ENCODE peak calls at places on chromosome 9, in six cellular contexts. F is cardiac muscle cell; K is hepatocyte; J is stimulated activated CD8-positive, alpha-beta memory T cell treated with anti-CD3 and anti-CD28 coated beads, Interleukin-2, amount 100 ng/mL, for 1 hour; M is activated gamma-delta T cell treated with anti-CD3 and anti-CD28 coated beads, Interleukin-2, amount 50 U/mL, for 16 hours; D is stimulated activated naive CD8-positive, alpha-beta T cell treated with anti-CD3 and anti-CD28 coated beads, Interleukin-15, Interleukin-2, amounts not matched to agents 100 U/mL and 50 U/mL, for 24 hours. S is an unnamed sample.

GRCh38 chr9:134379774-134380431 is 53.6 kb downstream of the RXRA start:
- DNase-seq in F (no peak), K (no peak), J (no peak), M (no peak), D (no peak), S (no peak)

GRCh38 chr9:97632406-97632991 is 669 bp downstream of the TSTD2 start:
- DNase-seq in F (peak; percentile 86), K (peak; percentile 78), J (no peak), M (no peak), D (peak; percentile 34), S (no peak)

GRCh38 chr9:108869092-108869725 is 7.1 kb downstream of the ACTL7A start:
- DNase-seq in F (peak; percentile 19), K (peak; percentile 64), J (no peak), M (no peak), D (no peak), S (no peak)

GRCh38 chr9:36136277-36136893 is at the start of gene GLIPR2:
- DNase-seq in F (peak; percentile 79), K (peak; percentile 82), J (peak; percentile 68), M (peak; percentile 67), D (peak; percentile 83), S (peak; percentile 42)

GRCh38 chr9:38339087-38339486 is 53.4 kb upstream of the ALDH1B1 start:
- DNase-seq in F (peak; percentile 70), K (no peak), J (no peak), M (no peak), D (no peak), S (peak; percentile 50)

GRCh38 chr9:137670391-137671195 is 51.8 kb downstream of the EHMT1 start:
- DNase-seq in F (no peak), K (peak; percentile 79), J (no peak), M (no peak), D (no peak), S (no peak)

GRCh38 chr9:129264388-129264787 is 86.3 kb upstream of the IER5L start:
- DNase-seq in F (no peak), K (no peak), J (no peak), M (no peak), D (no peak), S (no peak)

GRCh38 chr9:68832101-68832500 is 127.1 kb downstream of the PIP5K1B start:
- DNase-seq in F (no peak), K (no peak), J (no peak), M (no peak), D (no peak), S (no peak)

GRCh38 chr9:37037137-37037743 is 3.2 kb upstream of the PAX5 start:
- DNase-seq in F (no peak), K (no peak), J (no peak), M (no peak), D (no peak), S (no peak)

GRCh38 chr9:91900057-91900816 is 49.8 kb downstream of the ROR2 start:
- DNase-seq in F (peak; percentile 45), K (peak; percentile 52), J (no peak), M (no peak), D (no peak), S (no peak)

GRCh38 chr9:113853333-113853732 is 22.8 kb upstream of the ZNF618 start:
- DNase-seq in F (peak; percentile 15), K (no peak), J (no peak), M (no peak), D (no peak), S (no peak)

GRCh38 chr9:79254900-79255651 is 316.7 kb upstream of the TLE4 start:
- DNase-seq in F (peak; percentile 24), K (no peak), J (no peak), M (no peak), D (no peak), S (no peak)

GRCh38 chr9:119698535-119698934 is 329.3 kb upstream of the BRINP1 start:
- DNase-seq in F (no peak), K (no peak), J (no peak), M (no peak), D (no peak), S (no peak)

GRCh38 chr9:14692918-14693861 is at the start of gene ZDHHC21:
- DNase-seq in F (peak; percentile 72), K (peak; percentile 77), J (peak; percentile 16), M (peak; percentile 18), D (peak; percentile 72), S (no peak)

GRCh38 chr9:93709600-93710369 is 133.4 kb downstream of the PHF2 start:
- DNase-seq in F (peak; percentile 9), K (no peak), J (no peak), M (no peak), D (no peak), S (no peak)

GRCh38 chr9:84955971-84956370 is 286.4 kb downstream of the NTRK2 start:
- DNase-seq in F (no peak), K (no peak), J (no peak), M (no peak), D (no peak), S (no peak)

GRCh38 chr9:126984969-126985368 is 70.4 kb downstream of the RALGPS1 start:
- DNase-seq in F (no peak), K (no peak), J (no peak), M (no peak), D (no peak), S (no peak)

GRCh38 chr9:88905506-88905905 is 85.8 kb upstream of the S1PR3 start:
- DNase-seq in F (no peak), K (no peak), J (no peak), M (no peak), D (no peak), S (no peak)

GRCh38 chr9:35816708-35817107 is 1.9 kb upstream of the HINT2 start:
- DNase-seq in F (no peak), K (no peak), J (no peak), M (no peak), D (no peak), S (no peak)

GRCh38 chr9:37935106-37935505 is 31.2 kb upstream of the SLC25A51 start:
- DNase-seq in F (no peak), K (no peak), J (no peak), M (no peak), D (no peak), S (no peak)

GRCh38 chr9:10062629-10063395 is 550.0 kb downstream of the PTPRD start:
- DNase-seq in F (peak; percentile 2), K (peak; percentile 24), J (no peak), M (no peak), D (no peak), S (no peak)

GRCh38 chr9:114007991-114008666 is 70.0 kb downstream of the AMBP start:
- DNase-seq in F (no peak), K (no peak), J (no peak), M (no peak), D (no peak), S (no peak)

GRCh38 chr9:108599571-108599970 is 256.2 kb downstream of the ACTL7B start:
- DNase-seq in F (no peak), K (no peak), J (no peak), M (no peak), D (no peak), S (no peak)

GRCh38 chr9:22413884-22414283 is 32.7 kb upstream of the DMRTA1 start:
- DNase-seq in F (no peak), K (no peak), J (no peak), M (no peak), D (no peak), S (no peak)

GRCh38 chr9:94650924-94651323 is 11.6 kb upstream of the FBP1 start:
- DNase-seq in F (no peak), K (no peak), J (no peak), M (no peak), D (no peak), S (no peak)

GRCh38 chr9:12818431-12819000 is 43.7 kb downstream of the LURAP1L start:
- DNase-seq in F (peak; percentile 73), K (peak; percentile 55), J (no peak), M (no peak), D (no peak), S (no peak)

GRCh38 chr9:115717711-115718173 is 435.8 kb upstream of the PAPPA start:
- DNase-seq in F (no peak), K (no peak), J (no peak), M (no peak), D (no peak), S (no peak)

GRCh38 chr9:99782962-99783718 is 38.5 kb upstream of the NR4A3 start:
- DNase-seq in F (no peak), K (no peak), J (no peak), M (no peak), D (no peak), S (no peak)

GRCh38 chr9:112719696-112720095 is 1.8 kb upstream of the INIP start:
- DNase-seq in F (no peak), K (no peak), J (no peak), M (no peak), D (no peak), S (no peak)

GRCh38 chr9:134709512-134710270 is 68.1 kb downstream of the COL5A1 start:
- DNase-seq in F (peak; percentile 71), K (peak; percentile 73), J (no peak), M (no peak), D (no peak), S (no peak)

GRCh38 chr9:79477955-79478751 is 93.6 kb upstream of the TLE4 start:
- DNase-seq in F (peak; percentile 38), K (peak; percentile 49), J (peak; percentile 2), M (peak; percentile 4), D (peak; percentile 28), S (no peak)

GRCh38 chr9:71910602-71911060 is 362 bp downstream of the ABHD17B start:
- DNase-seq in F (no peak), K (peak; percentile 77), J (no peak), M (no peak), D (no peak), S (no peak)

GRCh38 chr9:89501311-89501898 is 3.5 kb upstream of the SEMA4D start:
- DNase-seq in F (no peak), K (no peak), J (no peak), M (no peak), D (no peak), S (peak; percentile 61)

S was measured in NK-92 treated with Interleukin-12 subunit alpha and Interleukin-12 subunit beta, amount 100 ng/mL, for 24 hours.